ENCODE peak calls at places on chromosomes 13 and 19, in six cellular contexts. T is AG04450, X is adrenal gland, Z is tibial nerve, J is sigmoid colon, B is foreskin keratinocyte. R is an unnamed sample.

GRCh38 chr13:72025836-72026235 is 158.8 kb upstream of the DACH1 start:
- DNase-seq in T (no peak), X (no peak), Z (no peak), J (no peak), B (peak; percentile 2), R (no peak)

GRCh38 chr13:63842102-63842501 is 2426.5 kb upstream of the PCDH20 start:
- DNase-seq in T (no peak), X (no peak), Z (no peak), J (no peak), B (no peak), R (no peak)

GRCh38 chr13:106376411-106377112 is 158.9 kb downstream of the EFNB2 start:
- DNase-seq in T (peak; percentile 67), X (no peak), Z (no peak), J (peak; percentile 66), B (peak; percentile 93), R (peak; percentile 56)

GRCh38 chr13:97726664-97727235 is 226.7 kb upstream of the IPO5 start:
- DNase-seq in T (no peak), X (no peak), Z (peak; percentile 52), J (no peak), B (no peak), R (no peak)

GRCh38 chr19:23116802-23117571 is at the start of gene ZNF730:
- DNase-seq in T (peak; percentile 69), X (peak; percentile 38), Z (no peak), J (no peak), B (peak; percentile 70), R (peak; percentile 94)

GRCh38 chr19:39941151-39941550 is 6.7 kb upstream of the FCGBP start:
- DNase-seq in T (no peak), X (no peak), Z (no peak), J (no peak), B (no peak), R (no peak)

GRCh38 chr13:31236211-31236786 is 36.5 kb downstream of the B3GLCT start:
- DNase-seq in T (peak; percentile 15), X (peak; percentile 16), Z (peak; percentile 21), J (no peak), B (peak; percentile 24), R (peak; percentile 13)

GRCh38 chr19:8306235-8307054 is 1.7 kb downstream of the CD320 start:
- DNase-seq in T (no peak), X (no peak), Z (peak; percentile 4), J (peak; percentile 60), B (no peak), R (no peak)

GRCh38 chr13:57673197-57673596 is 41.7 kb downstream of the PCDH17 start:
- DNase-seq in T (no peak), X (no peak), Z (no peak), J (no peak), B (no peak), R (no peak)

GRCh38 chr13:92512852-92513251 is 713.8 kb upstream of the GPC6 start:
- DNase-seq in T (no peak), X (no peak), Z (no peak), J (no peak), B (no peak), R (no peak)

GRCh38 chr19:32916969-32917611 is 47.5 kb upstream of the SLC7A9 start:
- DNase-seq in T (no peak), X (no peak), Z (no peak), J (no peak), B (no peak), R (no peak)

GRCh38 chr13:47623862-47624261 is 377.2 kb downstream of the SUCLA2 start:
- DNase-seq in T (no peak), X (no peak), Z (no peak), J (no peak), B (no peak), R (no peak)

GRCh38 chr13:80527400-80527799 is 186.5 kb upstream of the SPRY2 start:
- DNase-seq in T (no peak), X (no peak), Z (no peak), J (no peak), B (no peak), R (no peak)

GRCh38 chr13:46386996-46387851 is at the start of gene RUBCNL:
- DNase-seq in T (no peak), X (peak; percentile 25), Z (no peak), J (no peak), B (peak; percentile 82), R (peak; percentile 33)

GRCh38 chr13:25756916-25757315 is 294.9 kb downstream of the SHISA2 start:
- DNase-seq in T (no peak), X (no peak), Z (no peak), J (no peak), B (no peak), R (no peak)

GRCh38 chr19:31969955-31970545 is 375.4 kb upstream of the ZNF507 start:
- DNase-seq in T (no peak), X (peak; percentile 61), Z (no peak), J (peak; percentile 71), B (no peak), R (no peak)

DNA sequence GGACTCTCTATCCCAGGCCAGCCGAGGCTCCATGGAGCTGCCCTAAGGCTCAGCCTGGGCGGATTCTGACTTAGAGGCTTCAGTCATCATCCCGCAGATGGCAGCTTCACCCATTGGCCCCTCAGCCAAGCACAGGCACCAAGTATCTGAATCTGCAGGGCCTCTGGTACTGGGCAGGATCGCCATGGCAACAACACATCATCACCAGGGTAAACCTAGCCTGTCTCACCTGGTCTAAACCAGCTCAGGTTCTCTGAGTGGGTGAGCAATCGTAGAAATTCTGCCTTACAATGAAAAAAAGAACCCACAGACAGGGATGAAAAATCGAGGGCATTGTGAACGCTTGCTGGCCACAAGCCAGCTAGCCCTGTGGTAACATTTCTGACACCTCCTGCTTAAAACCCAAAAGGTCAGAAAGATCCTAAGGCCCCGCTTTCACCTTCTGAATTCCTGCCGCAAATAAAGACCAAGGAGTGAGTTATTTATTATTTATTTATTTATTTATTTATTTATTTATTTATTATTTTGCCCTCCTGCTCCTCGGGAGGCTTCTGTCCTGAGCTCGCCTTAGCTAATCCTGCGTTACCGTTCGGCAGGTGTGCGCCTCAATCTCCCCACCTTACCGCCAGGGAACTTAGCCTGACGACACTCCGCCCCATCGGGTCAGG is 12.0 kb upstream of the CEACAM21 start:
- DNase-seq in T (no peak), X (no peak), Z (no peak), J (no peak), B (no peak), R (no peak)
- H3K27me3 ChIP-seq in T (peaks cover 38% of the 10 kb centered on the region), X (peaks cover 41% of the 10 kb centered on the region), Z (peaks cover 42% of the 10 kb centered on the region), J (peaks cover 44% of the 10 kb centered on the region), B (peaks cover 78% of the 10 kb centered on the region), R (peaks cover 23% of the 10 kb centered on the region)

GRCh38 chr19:12990853-12991252 is 4.4 kb upstream of the NFIX start:
- DNase-seq in T (no peak), X (no peak), Z (no peak), J (no peak), B (no peak), R (no peak)
- H3K27me3 ChIP-seq in T (no peaks in the 10 kb centered on the region), X (no peaks in the 10 kb centered on the region), Z (no peaks in the 10 kb centered on the region), J (no peaks in the 10 kb centered on the region), B (no peaks in the 10 kb centered on the region), R (peaks cover 30% of the 10 kb centered on the region)

GRCh38 chr13:59638404-59638803 is 525.3 kb downstream of the DIAPH3 start:
- DNase-seq in T (no peak), X (no peak), Z (no peak), J (no peak), B (no peak), R (no peak)

GRCh38 chr13:59635591-59635990 is 528.1 kb downstream of the DIAPH3 start:
- DNase-seq in T (no peak), X (no peak), Z (no peak), J (no peak), B (no peak), R (peak; percentile 30)

DNA sequence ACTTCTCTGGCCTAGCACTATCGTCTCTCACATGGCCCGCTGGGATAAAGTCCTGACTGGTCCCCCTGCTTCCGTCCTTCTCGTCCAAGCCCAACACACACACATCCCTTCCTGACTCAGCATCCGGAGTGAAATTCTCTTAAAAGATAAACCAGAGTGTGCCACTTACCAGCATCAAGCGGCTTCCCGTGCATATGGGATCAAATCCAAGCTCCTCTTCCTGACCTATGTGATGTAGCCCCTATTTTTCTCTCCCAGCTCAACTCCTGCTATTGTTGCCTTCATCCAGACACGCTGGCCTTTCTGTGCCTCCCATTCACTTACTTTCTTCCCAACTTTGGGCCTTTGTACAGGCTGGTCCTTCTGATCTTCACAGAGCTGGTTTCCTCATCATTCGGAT is 530.4 kb downstream of the DIAPH3 start:
- DNase-seq in T (no peak), X (peak; percentile 20), Z (no peak), J (no peak), B (no peak), R (no peak)
- H3K27me3 ChIP-seq in T (peaks cover 6% of the 10 kb centered on the region), X (no peaks in the 10 kb centered on the region), Z (no peaks in the 10 kb centered on the region), J (no peaks in the 10 kb centered on the region), B (peaks cover 2% of the 10 kb centered on the region), R (no peaks in the 10 kb centered on the region)

DNA sequence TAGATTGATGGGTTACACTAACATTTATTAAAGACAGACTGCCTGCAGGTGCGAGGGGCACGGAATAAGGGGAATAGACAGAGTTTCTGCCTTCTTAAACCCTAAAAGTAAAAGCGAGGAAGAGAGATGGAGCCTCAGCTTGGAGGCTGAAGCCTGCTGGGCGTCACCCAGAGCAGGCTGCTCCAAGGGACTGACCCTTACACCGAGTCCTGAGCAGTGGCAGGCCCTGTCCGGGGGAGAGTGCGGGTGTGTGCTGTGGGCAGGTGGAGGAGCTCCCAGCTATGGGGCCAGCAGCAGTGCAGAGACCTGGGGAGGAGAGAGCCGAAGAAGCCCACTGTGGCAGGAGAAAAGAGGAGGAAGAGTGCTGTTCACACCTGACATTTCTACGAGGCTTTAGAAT is 86.4 kb downstream of the SOX1 start:
- DNase-seq in T (no peak), X (no peak), Z (no peak), J (no peak), B (no peak), R (no peak)
- H3K27me3 ChIP-seq in T (no peaks in the 10 kb centered on the region), X (no peaks in the 10 kb centered on the region), Z (no peaks in the 10 kb centered on the region), J (no peaks in the 10 kb centered on the region), B (no peaks in the 10 kb centered on the region), R (no peaks in the 10 kb centered on the region)